ENCODE peak calls at places on chromosome 16, in eight cellular contexts. One of them, this sample, is unnamed.

GRCh38 chr16:25073849-25074248 is 37.7 kb upstream of the LCMT1 start:
- DNase-seq in ovary: no peak
- DNase-seq in lung: no peak
- DNase-seq in body of pancreas: no peak
- DNase-seq in Peyer's patch: no peak
- DNase-seq in thoracic aorta: no peak
- DNase-seq in tibial nerve: no peak
- DNase-seq in psoas muscle: no peak
- DNase-seq in this sample: no peak

GRCh38 chr16:14569213-14569612 is 60.8 kb downstream of the PARN start:
- DNase-seq in ovary: no peak
- DNase-seq in lung: no peak
- DNase-seq in body of pancreas: no peak
- DNase-seq in Peyer's patch: no peak
- DNase-seq in thoracic aorta: no peak
- DNase-seq in tibial nerve: no peak
- DNase-seq in psoas muscle: no peak
- DNase-seq in this sample: no peak

GRCh38 chr16:64346080-64346479 is 775.8 kb downstream of the CDH11 start:
- DNase-seq in ovary: no peak
- DNase-seq in lung: no peak
- DNase-seq in body of pancreas: no peak
- DNase-seq in Peyer's patch: no peak
- DNase-seq in thoracic aorta: no peak
- DNase-seq in tibial nerve: no peak
- DNase-seq in psoas muscle: no peak
- DNase-seq in this sample: no peak

GRCh38 chr16:70706948-70707465 is 21.2 kb upstream of the MTSS2 start:
- DNase-seq in ovary: peak; percentile 66
- DNase-seq in lung: no peak
- DNase-seq in body of pancreas: no peak
- DNase-seq in Peyer's patch: no peak
- DNase-seq in thoracic aorta: no peak
- DNase-seq in tibial nerve: no peak
- DNase-seq in psoas muscle: no peak
- DNase-seq in this sample: no peak

GRCh38 chr16:7037491-7037890 is 295.2 kb upstream of the RBFOX1 start:
- DNase-seq in ovary: no peak
- DNase-seq in lung: no peak
- DNase-seq in body of pancreas: no peak
- DNase-seq in Peyer's patch: no peak
- DNase-seq in thoracic aorta: no peak
- DNase-seq in tibial nerve: no peak
- DNase-seq in psoas muscle: no peak
- DNase-seq in this sample: no peak

GRCh38 chr16:2500937-2501750 is 12.6 kb upstream of the ATP6V0C start:
- DNase-seq in ovary: peak; percentile 87
- DNase-seq in lung: peak; percentile 83
- DNase-seq in body of pancreas: peak; percentile 83
- DNase-seq in Peyer's patch: peak; percentile 71
- DNase-seq in thoracic aorta: peak; percentile 51
- DNase-seq in tibial nerve: peak; percentile 86
- DNase-seq in psoas muscle: peak; percentile 90
- DNase-seq in this sample: peak; percentile 69

GRCh38 chr16:86083382-86084002 is 184.5 kb downstream of the IRF8 start:
- DNase-seq in ovary: no peak
- DNase-seq in lung: no peak
- DNase-seq in body of pancreas: peak; percentile 2
- DNase-seq in Peyer's patch: no peak
- DNase-seq in thoracic aorta: no peak
- DNase-seq in tibial nerve: no peak
- DNase-seq in psoas muscle: no peak
- DNase-seq in this sample: no peak

GRCh38 chr16:77449208-77449607 is 14.4 kb upstream of the ADAMTS18 start:
- DNase-seq in ovary: no peak
- DNase-seq in lung: no peak
- DNase-seq in body of pancreas: no peak
- DNase-seq in Peyer's patch: no peak
- DNase-seq in thoracic aorta: no peak
- DNase-seq in tibial nerve: no peak
- DNase-seq in psoas muscle: no peak
- DNase-seq in this sample: no peak

GRCh38 chr16:6600167-6600566 is 732.5 kb upstream of the RBFOX1 start:
- DNase-seq in ovary: no peak
- DNase-seq in lung: no peak
- DNase-seq in body of pancreas: no peak
- DNase-seq in Peyer's patch: no peak
- DNase-seq in thoracic aorta: no peak
- DNase-seq in tibial nerve: no peak
- DNase-seq in psoas muscle: no peak
- DNase-seq in this sample: no peak

GRCh38 chr16:53257001-53257400 is 177.3 kb upstream of the RBL2 start:
- DNase-seq in ovary: no peak
- DNase-seq in lung: no peak
- DNase-seq in body of pancreas: no peak
- DNase-seq in Peyer's patch: no peak
- DNase-seq in thoracic aorta: no peak
- DNase-seq in tibial nerve: no peak
- DNase-seq in psoas muscle: no peak
- DNase-seq in this sample: no peak

GRCh38 chr16:86318119-86318518 is 192.2 kb upstream of the FOXF1 start:
- DNase-seq in ovary: no peak
- DNase-seq in lung: no peak
- DNase-seq in body of pancreas: no peak
- DNase-seq in Peyer's patch: no peak
- DNase-seq in thoracic aorta: no peak
- DNase-seq in tibial nerve: no peak
- DNase-seq in psoas muscle: no peak
- DNase-seq in this sample: no peak

GRCh38 chr16:46747777-46748651 is at the start of gene MYLK3:
- DNase-seq in ovary: no peak
- DNase-seq in lung: no peak
- DNase-seq in body of pancreas: no peak
- DNase-seq in Peyer's patch: no peak
- DNase-seq in thoracic aorta: no peak
- DNase-seq in tibial nerve: no peak
- DNase-seq in psoas muscle: no peak
- DNase-seq in this sample: no peak

GRCh38 chr16:832652-833336 is 32.3 kb upstream of the GNG13 start:
- DNase-seq in ovary: no peak
- DNase-seq in lung: no peak
- DNase-seq in body of pancreas: no peak
- DNase-seq in Peyer's patch: no peak
- DNase-seq in thoracic aorta: no peak
- DNase-seq in tibial nerve: no peak
- DNase-seq in psoas muscle: no peak
- DNase-seq in this sample: no peak

GRCh38 chr16:75477680-75478473 is 13.4 kb upstream of the TMEM170A start:
- DNase-seq in ovary: no peak
- DNase-seq in lung: no peak
- DNase-seq in body of pancreas: no peak
- DNase-seq in Peyer's patch: no peak
- DNase-seq in thoracic aorta: no peak
- DNase-seq in tibial nerve: no peak
- DNase-seq in psoas muscle: no peak
- DNase-seq in this sample: no peak

GRCh38 chr16:78727536-78727935 is 628.1 kb downstream of the WWOX start:
- DNase-seq in ovary: no peak
- DNase-seq in lung: no peak
- DNase-seq in body of pancreas: no peak
- DNase-seq in Peyer's patch: no peak
- DNase-seq in thoracic aorta: no peak
- DNase-seq in tibial nerve: no peak
- DNase-seq in psoas muscle: no peak
- DNase-seq in this sample: no peak

GRCh38 chr16:8864480-8864879 is 4.3 kb downstream of the CARHSP1 start:
- DNase-seq in ovary: no peak
- DNase-seq in lung: no peak
- DNase-seq in body of pancreas: no peak
- DNase-seq in Peyer's patch: no peak
- DNase-seq in thoracic aorta: no peak
- DNase-seq in tibial nerve: no peak
- DNase-seq in psoas muscle: no peak
- DNase-seq in this sample: no peak
- H3K4me1 ChIP-seq in ovary: peaks cover 29% of the 10 kb centered on the region
- H3K4me1 ChIP-seq in lung: peaks cover 41% of the 10 kb centered on the region
- H3K4me1 ChIP-seq in body of pancreas: peaks cover 86% of the 10 kb centered on the region
- H3K4me1 ChIP-seq in Peyer's patch: peaks cover 4% of the 10 kb centered on the region
- H3K4me1 ChIP-seq in thoracic aorta: peaks cover 54% of the 10 kb centered on the region
- H3K4me1 ChIP-seq in tibial nerve: peaks cover 76% of the 10 kb centered on the region
- H3K4me1 ChIP-seq in psoas muscle: peaks cover 6% of the 10 kb centered on the region
- H3K4me1 ChIP-seq in this sample: peaks cover 12% of the 10 kb centered on the region

DNA sequence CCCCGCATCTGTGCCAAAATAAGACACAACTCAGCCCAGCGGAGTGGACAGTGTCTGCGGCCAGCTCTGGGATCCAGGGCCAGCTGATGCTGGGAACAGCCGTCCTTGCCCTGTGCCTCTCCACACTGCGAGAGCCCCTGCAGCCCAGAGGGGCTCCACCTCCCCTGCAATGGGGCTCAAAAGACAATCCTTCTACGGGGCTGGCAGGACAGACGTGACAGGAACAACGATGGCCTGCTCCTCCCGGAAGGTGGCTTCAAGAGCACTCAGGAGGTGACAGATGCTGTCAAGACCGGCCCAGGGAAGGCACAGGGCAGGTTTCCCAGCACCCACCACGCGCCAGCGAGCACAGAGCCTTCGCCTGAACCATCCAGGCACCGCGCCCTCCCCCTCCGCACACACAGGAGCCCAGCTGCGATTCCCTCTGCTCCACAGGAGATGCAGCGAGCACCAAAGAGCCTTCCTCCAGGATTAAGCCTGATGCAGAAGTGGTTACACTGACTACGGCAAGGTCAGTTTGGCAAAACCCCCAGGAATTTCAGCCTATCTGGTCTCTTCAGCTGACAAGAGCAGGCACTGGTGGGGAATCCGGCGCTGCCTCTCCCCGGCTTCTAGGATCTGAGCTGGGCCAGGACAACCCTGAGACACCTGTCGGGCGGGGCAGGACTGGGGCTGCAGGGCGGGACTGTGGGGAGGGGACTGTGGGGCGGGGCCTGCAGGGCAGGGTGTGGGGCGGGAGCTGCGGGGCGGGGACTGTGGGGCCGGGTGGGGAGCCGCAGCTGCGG is 103.4 kb downstream of the ZNF778 start:
- DNase-seq in ovary: peak; percentile 63
- DNase-seq in lung: no peak
- DNase-seq in body of pancreas: peak; percentile 60
- DNase-seq in Peyer's patch: no peak
- DNase-seq in thoracic aorta: no peak
- DNase-seq in tibial nerve: no peak
- DNase-seq in psoas muscle: peak; percentile 84
- DNase-seq in this sample: no peak
- H3K4me1 ChIP-seq in ovary: peaks cover 55% of the 10 kb centered on the region
- H3K4me1 ChIP-seq in lung: peaks cover 72% of the 10 kb centered on the region
- H3K4me1 ChIP-seq in body of pancreas: peaks cover 60% of the 10 kb centered on the region
- H3K4me1 ChIP-seq in Peyer's patch: peaks cover 48% of the 10 kb centered on the region
- H3K4me1 ChIP-seq in thoracic aorta: peaks cover 96% of the 10 kb centered on the region
- H3K4me1 ChIP-seq in tibial nerve: peaks cover 79% of the 10 kb centered on the region
- H3K4me1 ChIP-seq in psoas muscle: peaks cover 96% of the 10 kb centered on the region
- H3K4me1 ChIP-seq in this sample: peaks cover 88% of the 10 kb centered on the region

DNA sequence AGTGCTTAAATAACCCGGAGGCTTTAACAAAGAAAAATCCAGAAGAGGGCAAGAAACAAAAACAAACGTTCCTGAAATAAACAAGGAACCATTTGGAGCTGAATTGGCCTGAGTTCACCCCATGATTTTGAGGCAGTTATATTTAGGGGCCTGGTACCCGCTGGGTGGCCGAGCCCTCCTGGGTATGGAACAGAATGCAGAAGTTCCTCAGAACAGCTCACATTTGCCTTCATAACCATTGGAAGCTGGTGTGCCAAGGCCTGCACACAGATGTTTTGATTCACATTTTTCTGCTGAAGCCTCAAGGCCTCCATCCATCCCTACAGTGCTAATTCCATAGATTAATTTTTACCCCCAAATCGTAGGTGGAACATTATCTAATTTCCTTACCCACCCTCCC is 3.3 kb upstream of the ZFHX3 start:
- DNase-seq in ovary: no peak
- DNase-seq in lung: no peak
- DNase-seq in body of pancreas: no peak
- DNase-seq in Peyer's patch: no peak
- DNase-seq in thoracic aorta: no peak
- DNase-seq in tibial nerve: no peak
- DNase-seq in psoas muscle: no peak
- DNase-seq in this sample: no peak
- H3K4me1 ChIP-seq in ovary: peaks cover 10% of the 10 kb centered on the region
- H3K4me1 ChIP-seq in lung: peaks cover 6% of the 10 kb centered on the region
- H3K4me1 ChIP-seq in body of pancreas: peaks cover 76% of the 10 kb centered on the region
- H3K4me1 ChIP-seq in Peyer's patch: peaks cover 7% of the 10 kb centered on the region
- H3K4me1 ChIP-seq in thoracic aorta: peaks cover 84% of the 10 kb centered on the region
- H3K4me1 ChIP-seq in tibial nerve: peaks cover 39% of the 10 kb centered on the region
- H3K4me1 ChIP-seq in psoas muscle: peaks cover 64% of the 10 kb centered on the region
- H3K4me1 ChIP-seq in this sample: no peaks in the 10 kb centered on the region

GRCh38 chr16:88306411-88306810 is 76.3 kb upstream of the ZNF469 start:
- DNase-seq in ovary: no peak
- DNase-seq in lung: no peak
- DNase-seq in body of pancreas: no peak
- DNase-seq in Peyer's patch: no peak
- DNase-seq in thoracic aorta: no peak
- DNase-seq in tibial nerve: no peak
- DNase-seq in psoas muscle: no peak
- DNase-seq in this sample: no peak
- H3K4me1 ChIP-seq in ovary: peaks cover 18% of the 10 kb centered on the region
- H3K4me1 ChIP-seq in lung: peaks cover 13% of the 10 kb centered on the region
- H3K4me1 ChIP-seq in body of pancreas: no peaks in the 10 kb centered on the region
- H3K4me1 ChIP-seq in Peyer's patch: no peaks in the 10 kb centered on the region
- H3K4me1 ChIP-seq in thoracic aorta: peaks cover 40% of the 10 kb centered on the region
- H3K4me1 ChIP-seq in tibial nerve: no peaks in the 10 kb centered on the region
- H3K4me1 ChIP-seq in psoas muscle: peaks cover 12% of the 10 kb centered on the region
- H3K4me1 ChIP-seq in this sample: no peaks in the 10 kb centered on the region

DNA sequence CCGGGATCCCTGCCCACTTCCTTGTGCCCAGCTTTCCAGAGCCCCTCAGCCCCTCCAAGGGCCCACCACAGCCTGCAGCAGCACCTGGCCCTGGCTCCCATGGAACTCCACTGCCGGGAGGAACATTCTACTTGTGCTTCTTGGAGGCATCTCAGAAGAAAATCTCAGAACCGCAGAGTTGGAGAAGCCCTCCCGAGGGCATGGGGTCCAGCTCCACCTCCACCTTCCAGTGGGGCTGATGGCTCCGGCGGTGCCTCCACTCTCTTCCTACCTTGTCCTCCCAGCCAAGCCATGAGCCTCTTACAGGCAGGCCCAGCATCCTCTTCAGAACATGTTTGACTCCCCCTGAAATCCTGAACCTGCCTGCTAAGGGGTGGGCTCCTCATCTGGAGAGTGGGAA is 79.4 kb upstream of the ZNF469 start:
- DNase-seq in ovary: no peak
- DNase-seq in lung: no peak
- DNase-seq in body of pancreas: no peak
- DNase-seq in Peyer's patch: no peak
- DNase-seq in thoracic aorta: no peak
- DNase-seq in tibial nerve: no peak
- DNase-seq in psoas muscle: no peak
- DNase-seq in this sample: no peak
- H3K4me1 ChIP-seq in ovary: peaks cover 18% of the 10 kb centered on the region
- H3K4me1 ChIP-seq in lung: peaks cover 13% of the 10 kb centered on the region
- H3K4me1 ChIP-seq in body of pancreas: no peaks in the 10 kb centered on the region
- H3K4me1 ChIP-seq in Peyer's patch: no peaks in the 10 kb centered on the region
- H3K4me1 ChIP-seq in thoracic aorta: peaks cover 46% of the 10 kb centered on the region
- H3K4me1 ChIP-seq in tibial nerve: no peaks in the 10 kb centered on the region
- H3K4me1 ChIP-seq in psoas muscle: peaks cover 12% of the 10 kb centered on the region
- H3K4me1 ChIP-seq in this sample: no peaks in the 10 kb centered on the region

This sample was measured in effector memory CD4-positive, alpha-beta T cell.